ENCODE peak calls at places on chromosomes 4 and X, in nine cellular contexts. One of them, this sample, is unnamed.

GRCh38 chr4:5863461-5864113 is 29.3 kb downstream of the CRMP1 start:
- DNase-seq in H9: no peak
- DNase-seq in progenitor cell of endocrine pancreas: no peak
- DNase-seq in neuronal stem cell: no peak
- DNase-seq in fibroblast of the aortic adventitia: peak; percentile 77
- DNase-seq in DMS 273 treated with DMSO at 0.1 percent for 48 hours: no peak
- DNase-seq in cardiac fibroblast: peak; percentile 74
- DNase-seq in stimulated activated CD4-positive, alpha-beta T cell treated with anti-CD3 and anti-CD28 coated beads, Interleukin-2, amount 100 ng/mL, for 48 hours: peak; percentile 45
- DNase-seq in H7: no peak
- DNase-seq in this sample: no peak

GRCh38 chrX:20218809-20219505 is 47.8 kb downstream of the RPS6KA3 start:
- DNase-seq in neuronal stem cell: no peak
- DNase-seq in fibroblast of the aortic adventitia: peak; percentile 39
- DNase-seq in stimulated activated CD4-positive, alpha-beta T cell treated with anti-CD3 and anti-CD28 coated beads, Interleukin-2, amount 100 ng/mL, for 48 hours: no peak
- DNase-seq in cardiac fibroblast: peak; percentile 46
- DNase-seq in progenitor cell of endocrine pancreas: no peak
- DNase-seq in H7: no peak
- DNase-seq in H9: no peak
- DNase-seq in DMS 273 treated with DMSO at 0.1 percent for 48 hours: no peak
- DNase-seq in this sample: no peak

GRCh38 chr4:71346710-71347109 is 7.9 kb downstream of the SLC4A4 start:
- DNase-seq in DMS 273 treated with DMSO at 0.1 percent for 48 hours: no peak
- DNase-seq in H9: no peak
- DNase-seq in stimulated activated CD4-positive, alpha-beta T cell treated with anti-CD3 and anti-CD28 coated beads, Interleukin-2, amount 100 ng/mL, for 48 hours: no peak
- DNase-seq in cardiac fibroblast: no peak
- DNase-seq in H7: no peak
- DNase-seq in progenitor cell of endocrine pancreas: no peak
- DNase-seq in neuronal stem cell: no peak
- DNase-seq in fibroblast of the aortic adventitia: no peak
- DNase-seq in this sample: no peak

GRCh38 chr4:99945718-99946345 is 586 bp downstream of the DNAJB14 start:
- DNase-seq in DMS 273 treated with DMSO at 0.1 percent for 48 hours: no peak
- DNase-seq in fibroblast of the aortic adventitia: no peak
- DNase-seq in cardiac fibroblast: peak; percentile 35
- DNase-seq in H7: peak; percentile 79
- DNase-seq in neuronal stem cell: peak; percentile 9
- DNase-seq in stimulated activated CD4-positive, alpha-beta T cell treated with anti-CD3 and anti-CD28 coated beads, Interleukin-2, amount 100 ng/mL, for 48 hours: no peak
- DNase-seq in H9: no peak
- DNase-seq in progenitor cell of endocrine pancreas: peak; percentile 31
- DNase-seq in this sample: no peak

GRCh38 chr4:2364654-2365053 is 53.8 kb downstream of the ZFYVE28 start:
- DNase-seq in stimulated activated CD4-positive, alpha-beta T cell treated with anti-CD3 and anti-CD28 coated beads, Interleukin-2, amount 100 ng/mL, for 48 hours: peak; percentile 48
- DNase-seq in H9: no peak
- DNase-seq in neuronal stem cell: no peak
- DNase-seq in progenitor cell of endocrine pancreas: no peak
- DNase-seq in DMS 273 treated with DMSO at 0.1 percent for 48 hours: no peak
- DNase-seq in fibroblast of the aortic adventitia: peak; percentile 57
- DNase-seq in cardiac fibroblast: peak; percentile 60
- DNase-seq in H7: no peak
- DNase-seq in this sample: no peak

GRCh38 chr4:1137063-1137771 is 23.9 kb upstream of the RNF212 start:
- DNase-seq in DMS 273 treated with DMSO at 0.1 percent for 48 hours: no peak
- DNase-seq in stimulated activated CD4-positive, alpha-beta T cell treated with anti-CD3 and anti-CD28 coated beads, Interleukin-2, amount 100 ng/mL, for 48 hours: no peak
- DNase-seq in H7: no peak
- DNase-seq in cardiac fibroblast: no peak
- DNase-seq in progenitor cell of endocrine pancreas: no peak
- DNase-seq in neuronal stem cell: no peak
- DNase-seq in H9: no peak
- DNase-seq in fibroblast of the aortic adventitia: peak; percentile 21
- DNase-seq in this sample: no peak

GRCh38 chr4:2339458-2340271 is 77.8 kb upstream of the MXD4 start:
- DNase-seq in H7: peak; percentile 70
- DNase-seq in DMS 273 treated with DMSO at 0.1 percent for 48 hours: no peak
- DNase-seq in cardiac fibroblast: no peak
- DNase-seq in neuronal stem cell: no peak
- DNase-seq in progenitor cell of endocrine pancreas: peak; percentile 8
- DNase-seq in H9: peak; percentile 54
- DNase-seq in stimulated activated CD4-positive, alpha-beta T cell treated with anti-CD3 and anti-CD28 coated beads, Interleukin-2, amount 100 ng/mL, for 48 hours: no peak
- DNase-seq in fibroblast of the aortic adventitia: no peak
- DNase-seq in this sample: no peak

GRCh38 chr4:83138979-83139378 is 24.4 kb upstream of the PLAC8 start:
- DNase-seq in progenitor cell of endocrine pancreas: no peak
- DNase-seq in DMS 273 treated with DMSO at 0.1 percent for 48 hours: no peak
- DNase-seq in fibroblast of the aortic adventitia: no peak
- DNase-seq in stimulated activated CD4-positive, alpha-beta T cell treated with anti-CD3 and anti-CD28 coated beads, Interleukin-2, amount 100 ng/mL, for 48 hours: no peak
- DNase-seq in H9: no peak
- DNase-seq in neuronal stem cell: no peak
- DNase-seq in H7: no peak
- DNase-seq in cardiac fibroblast: no peak
- DNase-seq in this sample: no peak

GRCh38 chr4:176841730-176842129 is 49.0 kb upstream of the VEGFC start:
- DNase-seq in fibroblast of the aortic adventitia: peak; percentile 80
- DNase-seq in cardiac fibroblast: peak; percentile 53
- DNase-seq in progenitor cell of endocrine pancreas: no peak
- DNase-seq in stimulated activated CD4-positive, alpha-beta T cell treated with anti-CD3 and anti-CD28 coated beads, Interleukin-2, amount 100 ng/mL, for 48 hours: no peak
- DNase-seq in H7: no peak
- DNase-seq in neuronal stem cell: no peak
- DNase-seq in DMS 273 treated with DMSO at 0.1 percent for 48 hours: no peak
- DNase-seq in H9: no peak
- DNase-seq in this sample: no peak

GRCh38 chrX:30804462-30804861 is 84.6 kb downstream of the TAB3 start:
- DNase-seq in H7: no peak
- DNase-seq in cardiac fibroblast: no peak
- DNase-seq in fibroblast of the aortic adventitia: no peak
- DNase-seq in DMS 273 treated with DMSO at 0.1 percent for 48 hours: no peak
- DNase-seq in H9: no peak
- DNase-seq in progenitor cell of endocrine pancreas: no peak
- DNase-seq in stimulated activated CD4-positive, alpha-beta T cell treated with anti-CD3 and anti-CD28 coated beads, Interleukin-2, amount 100 ng/mL, for 48 hours: no peak
- DNase-seq in neuronal stem cell: no peak
- DNase-seq in this sample: no peak

GRCh38 chrX:42821803-42822443 is 44.0 kb upstream of the PPP1R2C start:
- DNase-seq in H7: no peak
- DNase-seq in fibroblast of the aortic adventitia: peak; percentile 47
- DNase-seq in cardiac fibroblast: peak; percentile 10
- DNase-seq in neuronal stem cell: no peak
- DNase-seq in DMS 273 treated with DMSO at 0.1 percent for 48 hours: no peak
- DNase-seq in H9: no peak
- DNase-seq in stimulated activated CD4-positive, alpha-beta T cell treated with anti-CD3 and anti-CD28 coated beads, Interleukin-2, amount 100 ng/mL, for 48 hours: no peak
- DNase-seq in progenitor cell of endocrine pancreas: no peak
- DNase-seq in this sample: no peak

GRCh38 chr4:102223461-102223860 is 121.8 kb downstream of the SLC39A8 start:
- DNase-seq in H7: no peak
- DNase-seq in stimulated activated CD4-positive, alpha-beta T cell treated with anti-CD3 and anti-CD28 coated beads, Interleukin-2, amount 100 ng/mL, for 48 hours: no peak
- DNase-seq in DMS 273 treated with DMSO at 0.1 percent for 48 hours: no peak
- DNase-seq in cardiac fibroblast: no peak
- DNase-seq in H9: no peak
- DNase-seq in progenitor cell of endocrine pancreas: no peak
- DNase-seq in fibroblast of the aortic adventitia: no peak
- DNase-seq in neuronal stem cell: no peak
- DNase-seq in this sample: no peak

GRCh38 chrX:70429759-70430158 is 6.6 kb downstream of the GDPD2 start:
- DNase-seq in H9: no peak
- DNase-seq in DMS 273 treated with DMSO at 0.1 percent for 48 hours: no peak
- DNase-seq in neuronal stem cell: no peak
- DNase-seq in fibroblast of the aortic adventitia: no peak
- DNase-seq in progenitor cell of endocrine pancreas: no peak
- DNase-seq in H7: no peak
- DNase-seq in cardiac fibroblast: no peak
- DNase-seq in stimulated activated CD4-positive, alpha-beta T cell treated with anti-CD3 and anti-CD28 coated beads, Interleukin-2, amount 100 ng/mL, for 48 hours: no peak
- DNase-seq in this sample: no peak

GRCh38 chr4:173626277-173626676 is 96.2 kb upstream of the HAND2 start:
- DNase-seq in H7: no peak
- DNase-seq in cardiac fibroblast: no peak
- DNase-seq in neuronal stem cell: no peak
- DNase-seq in H9: no peak
- DNase-seq in fibroblast of the aortic adventitia: no peak
- DNase-seq in stimulated activated CD4-positive, alpha-beta T cell treated with anti-CD3 and anti-CD28 coated beads, Interleukin-2, amount 100 ng/mL, for 48 hours: no peak
- DNase-seq in DMS 273 treated with DMSO at 0.1 percent for 48 hours: no peak
- DNase-seq in progenitor cell of endocrine pancreas: no peak
- DNase-seq in this sample: no peak

This sample was measured in neural crest cell.